ENCODE peak calls at places on chromosomes 13 and 19, in nine cellular contexts. B, H, T, E, L, J, F, Z and M are unnamed samples.

GRCh38 chr19:39413269-39413902 is 917 bp downstream of the PLEKHG2 start:
- DNase-seq in F (no peak), L (no peak), J (peak), E (no peak), H (peak), T (no peak), B (peak), Z (no peak), M (no peak)

GRCh38 chr19:43562698-43563241 is 12.6 kb downstream of the XRCC1 start:
- DNase-seq in J (no peak), B (peak), H (peak), F (no peak), Z (no peak), L (peak), T (peak), E (peak), M (no peak)

GRCh38 chr13:85650613-85651012 is 148.6 kb downstream of the SLITRK6 start:
- DNase-seq in Z (no peak), F (no peak), J (no peak), B (no peak), H (no peak), T (no peak), L (no peak), E (no peak), M (no peak)

GRCh38 chr19:18596752-18597157 is 8.2 kb downstream of the REX1BD start:
- DNase-seq in F (no peak), J (peak), T (no peak), B (peak), E (no peak), Z (no peak), L (no peak), H (no peak), M (no peak)

GRCh38 chr19:29378543-29379105 is 147.2 kb upstream of the VSTM2B start:
- DNase-seq in B (no peak), F (no peak), J (no peak), T (no peak), Z (no peak), L (no peak), E (no peak), H (no peak), M (no peak)

GRCh38 chr13:64505511-64505910 is 2724.6 kb downstream of the PCDH9 start:
- DNase-seq in B (no peak), E (no peak), F (no peak), L (no peak), H (peak), T (no peak), J (no peak), Z (no peak), M (peak)

GRCh38 chr19:57419439-57419838 is 8.5 kb downstream of the ZNF17 start:
- DNase-seq in F (no peak), J (no peak), Z (no peak), B (no peak), H (no peak), E (no peak), T (no peak), L (no peak), M (no peak)

GRCh38 chr13:37701306-37701705 is 102.7 kb upstream of the POSTN start:
- DNase-seq in H (no peak), E (no peak), Z (no peak), L (no peak), F (no peak), T (no peak), J (no peak), B (no peak), M (no peak)

GRCh38 chr13:57045816-57046691 is 94.7 kb upstream of the PRR20A start:
- DNase-seq in B (no peak), T (no peak), Z (no peak), L (no peak), F (no peak), H (no peak), E (no peak), J (peak), M (no peak)

GRCh38 chr19:27974082-27974513 is 1238.9 kb downstream of the UQCRFS1 start:
- DNase-seq in L (peak), B (no peak), T (no peak), J (peak), Z (peak), H (peak), E (no peak), F (no peak), M (no peak)

GRCh38 chr13:45447050-45447661 is 17.6 kb upstream of the COG3 start:
- DNase-seq in E (no peak), B (no peak), F (no peak), L (no peak), Z (no peak), J (no peak), T (no peak), H (no peak), M (no peak)

GRCh38 chr19:52941941-52942370 is 18.7 kb upstream of the ZNF888 start:
- DNase-seq in F (no peak), L (no peak), J (peak), Z (no peak), H (peak), T (no peak), E (no peak), B (peak), M (no peak)

GRCh38 chr13:75135325-75135825 is 346.6 kb downstream of the TBC1D4 start:
- DNase-seq in Z (no peak), E (peak), F (peak), L (no peak), B (no peak), H (peak), J (peak), T (no peak), M (peak)

GRCh38 chr19:39170398-39171231 is 26.1 kb upstream of the NCCRP1 start:
- DNase-seq in F (no peak), Z (no peak), J (no peak), B (peak), H (no peak), E (no peak), L (no peak), T (no peak), M (no peak)

GRCh38 chr13:38008636-38009035 is 139.1 kb upstream of the TRPC4 start:
- DNase-seq in L (no peak), F (no peak), B (no peak), H (no peak), E (no peak), J (peak), Z (no peak), T (no peak), M (no peak)

GRCh38 chr13:112722433-112723250 is 32.8 kb downstream of the ATP11A start:
- DNase-seq in H (peak), Z (no peak), B (peak), J (peak), L (no peak), F (peak), E (no peak), T (no peak), M (no peak)

GRCh38 chr13:50375792-50376191 is 360.5 kb downstream of the KCNRG start:
- DNase-seq in E (no peak), F (no peak), T (no peak), H (peak), J (no peak), Z (no peak), B (no peak), L (no peak), M (no peak)

GRCh38 chr13:112346899-112347229 is 29.3 kb upstream of the SPACA7 start:
- DNase-seq in T (no peak), Z (no peak), J (no peak), H (no peak), B (no peak), F (no peak), E (no peak), L (no peak), M (no peak)

GRCh38 chr19:16180611-16181010 is 4.6 kb upstream of the FAM32A start:
- DNase-seq in T (no peak), E (no peak), B (no peak), F (no peak), L (no peak), J (peak), H (peak), Z (no peak), M (no peak)

GRCh38 chr19:44142014-44142523 is 715 bp downstream of the ZNF234 start:
- DNase-seq in T (no peak), F (no peak), H (peak), L (no peak), B (no peak), Z (no peak), E (no peak), J (peak), M (no peak)

GRCh38 chr19:34837262-34837661 is 64.2 kb upstream of the ZNF599 start:
- DNase-seq in E (no peak), B (peak), H (no peak), L (no peak), T (no peak), F (no peak), Z (no peak), J (peak), M (no peak)

GRCh38 chr13:44434441-44435141 is 61.0 kb downstream of the SERP2 start:
- DNase-seq in B (no peak), H (no peak), E (no peak), Z (no peak), L (no peak), J (no peak), F (no peak), T (no peak), M (no peak)

GRCh38 chr19:43784981-43785808 is 4.4 kb upstream of the KCNN4 start:
- DNase-seq in B (peak), Z (peak), F (no peak), J (peak), T (peak), H (peak), L (peak), E (no peak), M (no peak)